ENCODE peak calls at places on chromosomes 16 and 17, in six cellular contexts. S is HCEC 1CT, L is astrocyte of the spinal cord, D is germinal center, T is amniotic stem cell, Q is GM03348. X is an unnamed sample.

GRCh38 chr17:63387941-63388340 is 58.2 kb downstream of the CYB561 start:
- DNase-seq in S (no peak), L (no peak), D (no peak), T (no peak), Q (no peak), X (no peak)

GRCh38 chr17:21458036-21458435 is 81.9 kb downstream of the KCNJ12 start:
- DNase-seq in S (no peak), L (no peak), D (no peak), T (no peak), Q (no peak), X (no peak)

GRCh38 chr16:17273142-17273561 is 197.6 kb downstream of the XYLT1 start:
- DNase-seq in S (peak), L (peak), D (no peak), T (peak), Q (peak), X (peak)

GRCh38 chr16:16003719-16004313 is 54.4 kb downstream of the ABCC1 start:
- DNase-seq in S (no peak), L (no peak), D (no peak), T (no peak), Q (no peak), X (no peak)

GRCh38 chr16:77596243-77596642 is 126.1 kb upstream of the NUDT7 start:
- DNase-seq in S (peak), L (peak), D (no peak), T (no peak), Q (no peak), X (no peak)

GRCh38 chr16:61792194-61792904 is 243.9 kb downstream of the CDH8 start:
- DNase-seq in S (peak), L (peak), D (no peak), T (no peak), Q (peak), X (no peak)

GRCh38 chr16:50195276-50195675 is 42.2 kb downstream of the TENT4B start:
- DNase-seq in S (peak), L (peak), D (no peak), T (no peak), Q (peak), X (peak)

GRCh38 chr16:8967437-8967821 is 3.7 kb upstream of the USP7 start:
- DNase-seq in S (no peak), L (no peak), D (no peak), T (no peak), Q (no peak), X (no peak)

GRCh38 chr16:47565454-47565853 is 104.3 kb downstream of the PHKB start:
- DNase-seq in S (peak), L (peak), D (no peak), T (no peak), Q (peak), X (no peak)

GRCh38 chr17:78140169-78141051 is 5.8 kb upstream of the C17orf99 start:
- DNase-seq in S (peak), L (peak), D (peak), T (no peak), Q (peak), X (peak)

GRCh38 chr16:24537474-24538337 is 1.7 kb upstream of the RBBP6 start:
- DNase-seq in S (no peak), L (no peak), D (no peak), T (no peak), Q (no peak), X (no peak)

GRCh38 chr16:89795676-89796075 is 20.8 kb downstream of the FANCA start:
- DNase-seq in S (no peak), L (no peak), D (no peak), T (no peak), Q (no peak), X (no peak)

GRCh38 chr17:43648916-43649315 is 12.8 kb downstream of the MEOX1 start:
- DNase-seq in S (no peak), L (no peak), D (no peak), T (no peak), Q (no peak), X (no peak)

GRCh38 chr17:49146620-49147306 is 14.2 kb downstream of the B4GALNT2 start:
- DNase-seq in S (peak), L (peak), D (no peak), T (peak), Q (peak), X (peak)